ENCODE peak calls at places on chromosomes 3 and 15, in ten cellular contexts. C is RWPE2, N is astrocyte, O is upper lobe of right lung, J is heart right ventricle, P is Peyer's patch, K is IMR-90, W is left ventricle myocardium inferior, G is body of pancreas, T is lung. I is an unnamed sample. For H3K4me1, the result is how much of the 10 kb centered on the place peaks cover.

GRCh38 chr3:175357758-175358157 is 498.6 kb downstream of the NAALADL2 start:
- DNase-seq in P (no peak), G (no peak), K (no peak), O (no peak), N (no peak), T (no peak), W (no peak), C (no peak), J (no peak), I (peak)

GRCh38 chr15:87662575-87662974 is 594.0 kb downstream of the NTRK3 start:
- DNase-seq in G (no peak), C (no peak), W (no peak), O (no peak), T (no peak), N (no peak), K (no peak), P (no peak), J (no peak), I (no peak)

GRCh38 chr3:171846594-171846993 is 3.4 kb downstream of the TMEM212 start:
- DNase-seq in C (no peak), O (no peak), W (no peak), G (no peak), N (peak), K (peak), P (no peak), T (no peak), J (no peak), I (no peak)

GRCh38 chr3:10937141-10937825 is 55.3 kb upstream of the SLC6A1 start:
- DNase-seq in O (peak), P (peak), W (no peak), C (peak), T (no peak), J (no peak), N (no peak), G (no peak), K (no peak), I (no peak)

GRCh38 chr15:81955709-81956108 is 90.1 kb downstream of the MEX3B start:
- DNase-seq in K (peak), N (peak), J (no peak), G (no peak), C (no peak), T (no peak), O (no peak), P (no peak), W (no peak), I (no peak)

GRCh38 chr3:131582438-131582837 is 79.7 kb upstream of the MRPL3 start:
- DNase-seq in W (no peak), J (no peak), P (no peak), T (no peak), N (no peak), K (no peak), O (no peak), C (no peak), G (no peak), I (no peak)

GRCh38 chr3:110420158-110420641 is 651.4 kb upstream of the NECTIN3 start:
- DNase-seq in J (no peak), C (no peak), P (no peak), W (no peak), T (no peak), G (no peak), K (peak), O (no peak), N (peak), I (no peak)

GRCh38 chr3:52090131-52090548 is 33.8 kb upstream of the DUSP7 start:
- DNase-seq in C (no peak), W (no peak), O (no peak), P (no peak), T (no peak), N (peak), G (no peak), K (peak), J (peak), I (no peak)

GRCh38 chr15:93223803-93224202 is 134.8 kb upstream of the RGMA start:
- DNase-seq in P (no peak), J (no peak), K (no peak), T (no peak), N (no peak), W (no peak), G (no peak), O (no peak), C (no peak), I (no peak)

GRCh38 chr15:99993262-99993661 is 260.0 kb upstream of the LYSMD4 start:
- DNase-seq in C (peak), O (peak), G (no peak), T (no peak), W (no peak), J (no peak), N (no peak), P (peak), K (no peak), I (no peak)

GRCh38 chr15:85616549-85616948 is 178.2 kb downstream of the KLHL25 start:
- DNase-seq in G (no peak), N (no peak), K (no peak), J (no peak), O (no peak), T (no peak), C (no peak), P (no peak), W (no peak), I (no peak)

GRCh38 chr3:29171583-29171990 is 109.3 kb upstream of the RBMS3 start:
- DNase-seq in W (no peak), N (peak), T (no peak), O (no peak), C (no peak), J (no peak), P (no peak), G (no peak), K (peak), I (no peak)

GRCh38 chr3:155441026-155441425 is 147.5 kb upstream of the STRIT1 start:
- DNase-seq in C (no peak), J (no peak), N (no peak), W (no peak), P (no peak), O (no peak), K (no peak), G (no peak), T (no peak), I (no peak)

GRCh38 chr15:90644946-90645725 is 72.0 kb upstream of the BLM start:
- DNase-seq in O (no peak), P (no peak), J (no peak), T (no peak), K (no peak), W (no peak), C (no peak), G (no peak), N (no peak), I (no peak)

GRCh38 chr3:157608006-157608405 is 104.8 kb upstream of the VEPH1 start:
- DNase-seq in N (peak), C (no peak), O (no peak), J (no peak), W (no peak), P (no peak), K (no peak), T (peak), G (no peak), I (no peak)

GRCh38 chr15:58932791-58933310 is 628 bp downstream of the SLTM start:
- DNase-seq in O (no peak), W (no peak), N (no peak), K (no peak), C (no peak), G (no peak), J (peak), T (no peak), P (no peak), I (no peak)

GRCh38 chr15:66046326-66046725 is 177.0 kb downstream of the RAB11A start:
- DNase-seq in G (no peak), W (no peak), J (no peak), C (no peak), O (no peak), T (no peak), P (no peak), K (no peak), N (no peak), I (no peak)
- H3K4me3 ChIP-seq in G (no peak), W (no peak), J (no peak), C (no peak), O (no peak), T (no peak), P (no peak), K (no peak), N (no peak), I (no peak)

GRCh38 chr3:194170793-194171192 is 34.8 kb downstream of the HES1 start:
- DNase-seq in W (no peak), N (no peak), T (no peak), K (no peak), J (no peak), C (no peak), G (no peak), P (no peak), O (no peak), I (no peak)
- H3K4me1 ChIP-seq in W (under half), N (under half), T (under half), K (under half), J (under half), C (under half), G (under half), P (under half), O (under half), I (under half)

GRCh38 chr15:51780636-51781035 is 29.2 kb downstream of the TMOD2 start:
- DNase-seq in N (no peak), O (no peak), T (no peak), P (no peak), K (peak), W (no peak), G (no peak), J (no peak), C (no peak), I (no peak)
- TF ChIP-seq CTCF in N (no peak), O (no peak), T (no peak), P (no peak), K (no peak), W (no peak), G (no peak), J (no peak), C (no peak), I (no peak)

GRCh38 chr3:127454051-127454450 is 136.5 kb downstream of the TPRA1 start:
- DNase-seq in O (peak), C (peak), K (no peak), G (no peak), W (no peak), P (peak), T (no peak), N (no peak), J (no peak), I (peak)

GRCh38 chr3:127457094-127457475 is 133.4 kb downstream of the TPRA1 start:
- DNase-seq in K (peak), N (peak), C (peak), O (peak), W (peak), G (peak), J (no peak), T (peak), P (no peak), I (no peak)

GRCh38 chr3:127456471-127457093 is 134.0 kb downstream of the TPRA1 start:
- DNase-seq in G (no peak), N (peak), J (no peak), W (no peak), P (no peak), O (peak), K (peak), C (peak), T (no peak), I (peak)

GRCh38 chr3:127454968-127455367 is 135.6 kb downstream of the TPRA1 start:
- DNase-seq in J (no peak), O (peak), K (no peak), T (no peak), C (peak), P (no peak), G (no peak), N (no peak), W (no peak), I (no peak)

DNA sequence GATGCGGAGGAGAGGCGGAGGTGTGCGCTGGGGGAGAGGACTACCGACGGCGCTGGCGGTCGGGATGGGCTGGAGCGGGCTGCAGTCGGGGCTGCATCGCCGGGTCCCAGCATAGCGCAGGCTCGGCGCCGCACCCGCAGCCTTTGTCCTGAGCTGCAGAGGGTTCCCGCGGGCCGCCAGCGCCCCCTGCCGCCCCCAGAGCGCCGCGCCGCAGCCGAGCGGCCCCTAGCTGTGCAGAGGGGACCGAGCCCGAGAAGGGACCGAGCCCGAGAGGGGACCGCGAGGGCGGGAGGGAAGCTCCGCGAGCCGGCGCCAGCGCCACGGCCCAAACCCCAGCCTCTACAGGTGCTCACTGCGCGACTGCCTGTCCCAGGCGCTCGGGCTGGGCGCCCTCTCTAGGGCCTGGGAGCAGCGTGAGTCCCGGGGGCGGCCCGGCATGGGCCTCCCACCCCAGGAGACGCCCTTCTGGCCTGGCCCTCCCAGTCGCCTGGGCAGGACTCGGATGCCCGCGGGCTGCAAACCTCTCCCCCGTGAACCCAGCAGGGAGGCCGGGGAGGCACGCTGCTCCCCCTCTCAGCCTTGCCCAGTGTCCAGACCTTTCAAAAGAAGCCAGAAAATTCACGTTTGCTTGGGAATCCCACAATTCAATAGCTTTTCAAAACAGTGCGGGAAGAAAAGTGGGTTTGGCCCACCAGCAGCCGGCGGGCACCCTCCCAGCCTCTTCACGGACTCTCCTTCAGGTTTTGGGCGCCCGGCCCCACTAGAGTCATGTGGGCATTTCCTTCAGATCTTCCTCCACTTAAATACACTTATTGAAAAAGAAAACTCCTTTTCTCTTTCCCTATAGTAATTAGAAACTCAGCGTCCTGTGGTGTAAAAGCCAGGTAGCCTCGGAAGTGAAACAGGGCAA is 134.7 kb downstream of the TPRA1 start:
- DNase-seq in J (peak), N (peak), G (peak), P (peak), W (peak), K (peak), C (peak), O (peak), T (peak), I (peak)
- H3K4me3 ChIP-seq in J (peak), N (peak), G (no peak), P (peak), W (peak), K (no peak), C (peak), O (peak), T (no peak), I (peak)

GRCh38 chr3:123344941-123345594 is 103.8 kb downstream of the ADCY5 start:
- DNase-seq in W (peak), C (peak), T (no peak), K (no peak), N (no peak), P (peak), G (no peak), O (peak), J (no peak), I (no peak)

GRCh38 chr3:123346041-123346440 is 102.8 kb downstream of the ADCY5 start:
- DNase-seq in N (no peak), G (no peak), K (no peak), O (peak), C (peak), W (no peak), T (no peak), P (peak), J (no peak), I (no peak)

GRCh38 chr3:123347205-123347604 is 101.7 kb downstream of the ADCY5 start:
- DNase-seq in W (peak), P (peak), T (no peak), C (peak), K (no peak), O (peak), G (no peak), N (no peak), J (no peak), I (no peak)

GRCh38 chr3:123347691-123348264 is 101.1 kb downstream of the ADCY5 start:
- DNase-seq in P (peak), W (no peak), C (peak), T (no peak), N (no peak), K (no peak), J (no peak), G (no peak), O (peak), I (no peak)

DNA sequence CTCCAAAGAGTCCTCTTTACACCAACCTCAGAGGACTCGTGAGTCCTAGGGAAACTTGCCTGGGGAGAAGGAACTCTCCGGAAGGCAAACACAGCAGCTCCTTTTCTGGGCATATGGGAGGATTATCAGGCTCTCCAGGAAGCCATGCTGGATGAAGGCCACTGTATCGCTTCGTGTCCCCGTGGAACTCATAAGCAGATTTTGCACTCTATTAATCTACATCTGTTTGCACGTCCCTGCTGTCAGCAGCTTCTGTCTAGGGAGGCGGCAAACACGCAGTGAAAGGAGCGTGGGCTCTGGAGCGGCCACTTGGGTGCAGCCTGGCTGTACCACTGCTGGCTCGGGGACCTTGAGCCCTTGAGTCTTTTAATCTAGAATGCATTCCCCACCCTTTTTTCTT is 102.2 kb downstream of the ADCY5 start:
- DNase-seq in J (peak), N (no peak), W (peak), K (no peak), P (peak), C (no peak), O (peak), T (no peak), G (no peak), I (no peak)
- H3K4me1 ChIP-seq in J (under half), N (under half), W (half or more), K (under half), P (under half), C (under half), O (under half), T (under half), G (under half), I (under half)

I was measured in BE2C.